ENCODE peak calls at places on chromosomes 7 and 10, in six cellular contexts. One of them, this sample, is unnamed.

GRCh38 chr7:158858592-158859503 is 2.5 kb downstream of the DYNC2I1 start:
- DNase-seq in EL: no peak
- DNase-seq in cardiac septum: no peak
- DNase-seq in KG1: no peak
- DNase-seq in stimulated activated CD4-positive, alpha-beta T cell treated with anti-CD3 and anti-CD28 coated beads, Interleukin-15, amount 100 ng/mL, for 24 hours: no peak
- DNase-seq in NCI-H1417: no peak
- DNase-seq in this sample: no peak

GRCh38 chr7:11833431-11833830 is 1.4 kb upstream of the THSD7A start:
- DNase-seq in EL: no peak
- DNase-seq in cardiac septum: no peak
- DNase-seq in KG1: no peak
- DNase-seq in stimulated activated CD4-positive, alpha-beta T cell treated with anti-CD3 and anti-CD28 coated beads, Interleukin-15, amount 100 ng/mL, for 24 hours: no peak
- DNase-seq in NCI-H1417: peak
- DNase-seq in this sample: no peak

GRCh38 chr10:87671416-87671815 is 11.7 kb downstream of the PAPSS2 start:
- DNase-seq in EL: no peak
- DNase-seq in cardiac septum: no peak
- DNase-seq in KG1: no peak
- DNase-seq in stimulated activated CD4-positive, alpha-beta T cell treated with anti-CD3 and anti-CD28 coated beads, Interleukin-15, amount 100 ng/mL, for 24 hours: no peak
- DNase-seq in NCI-H1417: no peak
- DNase-seq in this sample: peak

GRCh38 chr10:16986406-16987128 is 143.0 kb downstream of the CUBN start:
- DNase-seq in EL: peak
- DNase-seq in cardiac septum: no peak
- DNase-seq in KG1: no peak
- DNase-seq in stimulated activated CD4-positive, alpha-beta T cell treated with anti-CD3 and anti-CD28 coated beads, Interleukin-15, amount 100 ng/mL, for 24 hours: no peak
- DNase-seq in NCI-H1417: no peak
- DNase-seq in this sample: no peak

GRCh38 chr10:77818378-77818777 is 108.2 kb downstream of the DLG5 start:
- DNase-seq in EL: no peak
- DNase-seq in cardiac septum: no peak
- DNase-seq in KG1: no peak
- DNase-seq in stimulated activated CD4-positive, alpha-beta T cell treated with anti-CD3 and anti-CD28 coated beads, Interleukin-15, amount 100 ng/mL, for 24 hours: no peak
- DNase-seq in NCI-H1417: no peak
- DNase-seq in this sample: no peak

GRCh38 chr7:142960955-142961512 is 1.1 kb downstream of the KEL start:
- DNase-seq in EL: no peak
- DNase-seq in cardiac septum: no peak
- DNase-seq in KG1: no peak
- DNase-seq in stimulated activated CD4-positive, alpha-beta T cell treated with anti-CD3 and anti-CD28 coated beads, Interleukin-15, amount 100 ng/mL, for 24 hours: no peak
- DNase-seq in NCI-H1417: no peak
- DNase-seq in this sample: no peak

GRCh38 chr10:118595598-118596425 is at the start of gene PRLHR:
- DNase-seq in EL: no peak
- DNase-seq in cardiac septum: no peak
- DNase-seq in KG1: no peak
- DNase-seq in stimulated activated CD4-positive, alpha-beta T cell treated with anti-CD3 and anti-CD28 coated beads, Interleukin-15, amount 100 ng/mL, for 24 hours: peak
- DNase-seq in NCI-H1417: peak
- DNase-seq in this sample: no peak

GRCh38 chr10:97849491-97850402 is at the start of gene GOLGA7B:
- DNase-seq in EL: no peak
- DNase-seq in cardiac septum: no peak
- DNase-seq in KG1: no peak
- DNase-seq in stimulated activated CD4-positive, alpha-beta T cell treated with anti-CD3 and anti-CD28 coated beads, Interleukin-15, amount 100 ng/mL, for 24 hours: peak
- DNase-seq in NCI-H1417: peak
- DNase-seq in this sample: no peak

GRCh38 chr7:15674586-15674985 is 11.9 kb downstream of the MEOX2 start:
- DNase-seq in EL: no peak
- DNase-seq in cardiac septum: no peak
- DNase-seq in KG1: no peak
- DNase-seq in stimulated activated CD4-positive, alpha-beta T cell treated with anti-CD3 and anti-CD28 coated beads, Interleukin-15, amount 100 ng/mL, for 24 hours: no peak
- DNase-seq in NCI-H1417: no peak
- DNase-seq in this sample: no peak

GRCh38 chr10:96044686-96045085 is 1.3 kb downstream of the CCNJ start:
- DNase-seq in EL: peak
- DNase-seq in cardiac septum: no peak
- DNase-seq in KG1: peak
- DNase-seq in stimulated activated CD4-positive, alpha-beta T cell treated with anti-CD3 and anti-CD28 coated beads, Interleukin-15, amount 100 ng/mL, for 24 hours: no peak
- DNase-seq in NCI-H1417: peak
- DNase-seq in this sample: no peak

GRCh38 chr7:45978010-45978681 is 57.1 kb upstream of the IGFBP3 start:
- DNase-seq in EL: peak
- DNase-seq in cardiac septum: peak
- DNase-seq in KG1: no peak
- DNase-seq in stimulated activated CD4-positive, alpha-beta T cell treated with anti-CD3 and anti-CD28 coated beads, Interleukin-15, amount 100 ng/mL, for 24 hours: peak
- DNase-seq in NCI-H1417: peak
- DNase-seq in this sample: peak

GRCh38 chr7:99990417-99990816 is 14.6 kb upstream of the AZGP1 start:
- DNase-seq in EL: no peak
- DNase-seq in cardiac septum: no peak
- DNase-seq in KG1: no peak
- DNase-seq in stimulated activated CD4-positive, alpha-beta T cell treated with anti-CD3 and anti-CD28 coated beads, Interleukin-15, amount 100 ng/mL, for 24 hours: no peak
- DNase-seq in NCI-H1417: peak
- DNase-seq in this sample: no peak

GRCh38 chr7:7498881-7499280 is 36.8 kb downstream of the COL28A1 start:
- DNase-seq in EL: no peak
- DNase-seq in cardiac septum: no peak
- DNase-seq in KG1: no peak
- DNase-seq in stimulated activated CD4-positive, alpha-beta T cell treated with anti-CD3 and anti-CD28 coated beads, Interleukin-15, amount 100 ng/mL, for 24 hours: no peak
- DNase-seq in NCI-H1417: peak
- DNase-seq in this sample: no peak

This sample was measured in AG09319.